ENCODE peak calls at places on chromosomes 6 and 20, in six cellular contexts. I, J, G, U, C and N are unnamed samples.

GRCh38 chr20:5433352-5433751 is 116.6 kb upstream of the PROKR2 start:
- DNase-seq in I (no peak), J (no peak), G (no peak), U (no peak), C (no peak), N (no peak)

GRCh38 chr20:63064745-63065711 is 58.3 kb upstream of the BHLHE23 start:
- DNase-seq in I (no peak), J (no peak), G (no peak), U (peak), C (peak), N (no peak)

GRCh38 chr6:48186746-48187145 is 75.7 kb upstream of the PTCHD4 start:
- DNase-seq in I (no peak), J (no peak), G (no peak), U (no peak), C (no peak), N (no peak)

GRCh38 chr6:26232950-26233607 is 131.9 kb upstream of the BTN3A2 start:
- DNase-seq in I (no peak), J (no peak), G (no peak), U (no peak), C (no peak), N (no peak)

GRCh38 chr6:148492654-148493290 is 150.1 kb downstream of the SASH1 start:
- DNase-seq in I (no peak), J (no peak), G (no peak), U (no peak), C (no peak), N (peak)

GRCh38 chr6:169934699-169935347 is 183.4 kb downstream of the ERMARD start:
- DNase-seq in I (no peak), J (no peak), G (no peak), U (peak), C (no peak), N (no peak)

GRCh38 chr6:70739534-70739933 is 71.9 kb downstream of the SMAP1 start:
- DNase-seq in I (no peak), J (no peak), G (no peak), U (no peak), C (no peak), N (no peak)

GRCh38 chr6:83057705-83058321 is 7.8 kb downstream of the UBE3D start:
- DNase-seq in I (no peak), J (no peak), G (peak), U (no peak), C (no peak), N (no peak)

GRCh38 chr6:91580635-91581034 is 993.8 kb upstream of the MAP3K7 start:
- DNase-seq in I (no peak), J (no peak), G (no peak), U (no peak), C (no peak), N (no peak)

GRCh38 chr6:109491207-109491938 is 8.4 kb upstream of the ZBTB24 start:
- DNase-seq in I (no peak), J (no peak), G (no peak), U (no peak), C (no peak), N (no peak)

GRCh38 chr6:162875070-162875469 is 147.3 kb downstream of the PACRG start:
- DNase-seq in I (no peak), J (no peak), G (no peak), U (no peak), C (no peak), N (no peak)

GRCh38 chr20:58087567-58087858 is 140.9 kb downstream of the ANKRD60 start:
- DNase-seq in I (no peak), J (no peak), G (no peak), U (no peak), C (no peak), N (no peak)
- TF ChIP-seq CTCF in I (no peak), J (no peak), G (no peak), U (no peak), C (no peak), N (no peak)

DNA sequence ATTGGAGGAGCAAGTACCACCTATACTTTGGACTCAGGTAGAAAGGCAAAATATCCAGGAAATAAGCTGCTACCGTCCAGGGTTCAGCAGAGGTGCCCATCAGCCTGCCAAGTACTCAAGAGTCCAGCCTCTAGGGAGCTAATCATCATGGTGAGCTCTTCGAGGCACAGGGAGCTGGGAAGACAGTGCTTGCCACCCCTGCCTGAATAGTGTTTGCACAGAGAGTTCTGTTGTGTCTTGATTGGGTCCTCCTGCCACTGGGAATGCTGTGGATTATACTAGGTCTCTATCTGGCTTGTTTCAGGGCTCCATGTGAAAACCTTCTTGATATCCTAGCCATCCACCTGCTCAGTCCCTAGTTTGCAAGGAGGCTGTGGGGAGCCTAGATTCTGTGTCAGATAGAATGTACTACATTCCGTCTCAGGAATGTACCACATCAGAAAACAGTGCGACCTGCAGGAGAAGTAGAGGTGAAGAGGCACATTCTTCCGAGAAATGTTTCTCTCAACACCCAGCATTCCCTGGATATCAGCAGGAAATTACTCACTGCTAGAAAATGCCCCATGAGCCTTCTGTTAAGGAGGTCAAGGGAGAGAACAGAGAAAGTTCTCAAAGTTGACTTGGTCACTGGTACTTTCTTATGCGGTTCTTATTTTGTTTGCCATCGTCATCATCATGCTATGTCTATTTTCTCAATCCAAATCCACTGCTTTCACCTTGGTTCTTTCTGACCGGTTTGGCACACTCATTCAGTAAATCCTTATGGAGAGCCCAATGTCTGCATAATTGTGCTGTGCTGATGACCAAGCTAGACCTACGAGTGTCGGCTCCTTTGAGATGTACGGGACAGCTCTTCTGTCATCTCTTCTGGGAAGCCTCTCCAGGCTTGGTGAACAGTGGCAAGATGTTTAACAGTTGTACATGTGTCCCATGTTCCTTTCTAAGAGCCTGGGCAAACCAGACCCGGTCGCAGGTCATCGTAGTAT is 30.7 kb downstream of the PTPN1 start:
- DNase-seq in I (peak), J (no peak), G (no peak), U (no peak), C (no peak), N (no peak)
- TF ChIP-seq CTCF in I (peak), J (no peak), G (no peak), U (peak), C (no peak), N (no peak)

DNA sequence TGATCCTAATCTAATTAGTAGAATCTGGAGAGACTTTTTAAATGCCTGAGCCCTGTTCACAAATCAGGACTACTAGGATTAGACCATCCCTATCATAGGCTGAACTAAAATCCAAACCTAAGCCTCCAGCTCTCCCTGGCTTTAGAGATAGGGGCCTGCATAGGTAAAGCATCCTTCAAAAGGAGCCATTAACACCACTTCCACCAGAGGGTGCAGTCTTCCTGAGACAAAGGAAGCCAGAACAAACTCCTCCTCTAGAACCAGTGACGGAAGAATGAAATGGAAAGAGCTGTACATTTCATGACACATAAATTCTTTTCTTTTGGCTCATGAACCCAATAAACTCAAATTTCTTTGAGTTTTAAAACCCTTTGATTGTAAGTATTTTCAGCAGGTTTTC is 291.2 kb upstream of the ADGRB3 start:
- DNase-seq in I (peak), J (no peak), G (peak), U (no peak), C (no peak), N (no peak)
- TF ChIP-seq CTCF in I (peak), J (no peak), G (peak), U (peak), C (peak), N (no peak)

GRCh38 chr6:125793280-125793679 is 2.5 kb downstream of the NCOA7 start:
- DNase-seq in I (no peak), J (no peak), G (no peak), U (no peak), C (no peak), N (no peak)

GRCh38 chr6:125793863-125794262 is 3.1 kb downstream of the NCOA7 start:
- DNase-seq in I (no peak), J (no peak), G (no peak), U (no peak), C (no peak), N (no peak)

GRCh38 chr6:125792172-125792571 is 1.4 kb downstream of the NCOA7 start:
- DNase-seq in I (no peak), J (no peak), G (no peak), U (no peak), C (no peak), N (no peak)

GRCh38 chr6:125791820-125792165 is 1.0 kb downstream of the NCOA7 start:
- DNase-seq in I (no peak), J (no peak), G (no peak), U (no peak), C (no peak), N (no peak)

GRCh38 chr6:125792680-125793079 is 1.9 kb downstream of the NCOA7 start:
- DNase-seq in I (no peak), J (no peak), G (no peak), U (no peak), C (no peak), N (no peak)
- TF ChIP-seq CTCF in I (no peak), J (no peak), G (no peak), U (no peak), C (no peak), N (no peak)

GRCh38 chr6:17707371-17707651 is 586 bp upstream of the NUP153 start:
- DNase-seq in I (no peak), J (no peak), G (no peak), U (no peak), C (no peak), N (no peak)

GRCh38 chr6:17705428-17705777 is 1.3 kb downstream of the NUP153 start:
- DNase-seq in I (peak), J (no peak), G (no peak), U (no peak), C (no peak), N (no peak)

GRCh38 chr6:17706580-17707370 is at the start of gene NUP153:
- DNase-seq in I (peak), J (peak), G (peak), U (peak), C (peak), N (peak)

GRCh38 chr6:17703256-17703694 is 3.5 kb downstream of the NUP153 start:
- DNase-seq in I (peak), J (no peak), G (no peak), U (no peak), C (no peak), N (no peak)

DNA sequence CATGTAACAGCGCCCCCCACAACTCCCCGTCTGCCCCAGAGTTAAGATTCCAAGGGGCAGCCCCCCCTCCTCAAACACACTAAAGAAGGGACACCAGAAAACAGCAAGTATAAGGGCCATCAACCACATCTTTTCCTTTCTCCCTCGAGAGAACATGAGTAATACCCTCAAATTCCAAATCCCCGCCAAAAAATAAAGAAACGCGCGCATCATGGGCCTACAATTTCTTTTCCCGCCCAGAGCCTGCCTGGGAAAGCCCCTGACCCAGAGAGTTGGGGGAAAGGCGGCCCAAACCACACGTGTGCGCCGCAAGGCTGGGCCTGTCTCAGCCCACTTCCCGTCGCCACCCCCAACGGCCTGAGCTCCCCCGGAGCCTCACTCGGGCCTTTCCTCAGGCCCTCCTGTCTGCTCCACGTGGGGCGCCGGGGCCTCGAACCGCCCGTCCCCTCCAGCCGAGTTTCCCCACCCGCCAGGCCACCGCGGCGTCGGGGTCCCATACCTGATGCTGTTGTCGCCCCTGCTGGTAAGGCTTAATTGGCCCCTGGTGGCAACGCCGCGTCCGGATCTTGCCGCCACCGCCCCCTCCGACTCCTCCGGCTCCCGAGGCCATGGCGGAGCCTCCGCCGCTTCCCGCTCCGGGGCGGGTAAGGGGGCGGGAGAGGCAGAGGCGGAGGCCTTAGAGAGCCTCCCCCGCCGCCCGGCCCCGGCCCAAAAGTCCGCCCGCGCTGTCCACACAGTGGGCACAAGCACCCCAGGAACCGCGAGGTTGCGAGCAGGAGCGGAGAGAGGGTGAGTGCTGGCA is 746 bp downstream of the NUP153 start:
- DNase-seq in I (peak), J (peak), G (peak), U (peak), C (peak), N (peak)
- TF ChIP-seq CTCF in I (peak), J (no peak), G (peak), U (peak), C (peak), N (no peak)